ENCODE peak calls at places on chromosomes 12 and 14, in seven cellular contexts. F, D, B, X, N, A and S are unnamed samples.

GRCh38 chr12:120228041-120228290 is 27.1 kb upstream of the RPLP0 start:
- DNase-seq in F (no peak), D (no peak), B (no peak), X (no peak), N (no peak), A (no peak), S (no peak)

GRCh38 chr14:104101086-104101621 is 15.7 kb downstream of the ASPG start:
- DNase-seq in F (peak; percentile 15), D (no peak), B (no peak), X (no peak), N (peak; percentile 11), A (no peak), S (no peak)

GRCh38 chr14:52640137-52640536 is 55.2 kb downstream of the ERO1A start:
- DNase-seq in F (no peak), D (no peak), B (no peak), X (no peak), N (no peak), A (no peak), S (no peak)

GRCh38 chr12:92034083-92034482 is 111.6 kb downstream of the BTG1 start:
- DNase-seq in F (no peak), D (no peak), B (no peak), X (no peak), N (no peak), A (no peak), S (no peak)

GRCh38 chr12:101552277-101552676 is 42.5 kb upstream of the MYBPC1 start:
- DNase-seq in F (peak; percentile 29), D (no peak), B (peak; percentile 90), X (no peak), N (peak; percentile 32), A (no peak), S (peak; percentile 22)

GRCh38 chr12:67558775-67559174 is 89.8 kb upstream of the DYRK2 start:
- DNase-seq in F (no peak), D (no peak), B (no peak), X (no peak), N (no peak), A (no peak), S (no peak)

GRCh38 chr14:106622200-106622745 is 1095.9 kb downstream of the TMEM121 start:
- DNase-seq in F (no peak), D (no peak), B (no peak), X (no peak), N (no peak), A (no peak), S (no peak)

GRCh38 chr12:50514526-50515276 is 9.9 kb downstream of the DIP2B start:
- DNase-seq in F (no peak), D (no peak), B (no peak), X (no peak), N (no peak), A (no peak), S (no peak)

GRCh38 chr12:114684098-114684869 is at the start of gene TBX3:
- DNase-seq in F (peak; percentile 95), D (peak; percentile 98), B (peak; percentile 98), X (peak; percentile 96), N (peak; percentile 96), A (peak; percentile 87), S (peak; percentile 93)

GRCh38 chr12:113582521-113583218 is 111.0 kb upstream of the LHX5 start:
- DNase-seq in F (no peak), D (peak; percentile 4), B (no peak), X (no peak), N (no peak), A (no peak), S (no peak)

GRCh38 chr12:5003025-5003666 is 40.5 kb upstream of the KCNA5 start:
- DNase-seq in F (peak; percentile 74), D (peak; percentile 73), B (peak; percentile 62), X (peak; percentile 75), N (peak; percentile 77), A (peak; percentile 82), S (peak; percentile 59)